ENCODE peak calls at places on chromosomes 13 and 19, in five cellular contexts. B is psoas muscle, R is choroid plexus epithelial cell, G is astrocyte of the spinal cord, X is upper lobe of right lung. E is an unnamed sample.

GRCh38 chr19:15934332-15935078 is at the start of gene CYP4F11:
- DNase-seq in B (peak), R (no peak), G (no peak), X (peak), E (no peak)

GRCh38 chr13:36432106-36432544 is at the start of gene CCNA1:
- DNase-seq in B (peak), R (peak), G (no peak), X (peak), E (no peak)

GRCh38 chr19:54674021-54674617 is 11.3 kb downstream of the LILRB4 start:
- DNase-seq in B (no peak), R (peak), G (no peak), X (no peak), E (peak)

GRCh38 chr13:70432276-70432805 is 324.1 kb upstream of the KLHL1 start:
- DNase-seq in B (no peak), R (no peak), G (no peak), X (no peak), E (no peak)

GRCh38 chr13:56247692-56248091 is 893.0 kb upstream of the PRR20A start:
- DNase-seq in B (no peak), R (no peak), G (no peak), X (no peak), E (no peak)

GRCh38 chr19:55877211-55877610 is 40.9 kb downstream of the NLRP4 start:
- DNase-seq in B (no peak), R (no peak), G (no peak), X (peak), E (no peak)

GRCh38 chr13:63501702-63502101 is 2086.1 kb upstream of the PCDH20 start:
- DNase-seq in B (no peak), R (peak), G (peak), X (no peak), E (no peak)

GRCh38 chr13:98216135-98216565 is 39.1 kb upstream of the RNF113B start:
- DNase-seq in B (peak), R (peak), G (peak), X (no peak), E (peak)

GRCh38 chr13:110347535-110348308 is 40.6 kb downstream of the COL4A2 start:
- DNase-seq in B (peak), R (peak), G (peak), X (no peak), E (peak)

GRCh38 chr13:93477238-93477637 is 250.6 kb downstream of the GPC6 start:
- DNase-seq in B (no peak), R (peak), G (no peak), X (no peak), E (peak)

GRCh38 chr13:110960219-110960618 is 45.4 kb upstream of the ANKRD10 start:
- DNase-seq in B (no peak), R (no peak), G (no peak), X (no peak), E (no peak)

GRCh38 chr13:42364613-42365000 is 92.7 kb downstream of the AKAP11 start:
- DNase-seq in B (no peak), R (peak), G (peak), X (no peak), E (no peak)

GRCh38 chr13:89407357-89407756 is 1736.2 kb downstream of the SLITRK5 start:
- DNase-seq in B (no peak), R (peak), G (peak), X (no peak), E (no peak)

GRCh38 chr19:437027-437426 is 23.8 kb downstream of the SHC2 start:
- DNase-seq in B (no peak), R (no peak), G (no peak), X (no peak), E (no peak)

GRCh38 chr19:2650515-2650914 is 52.0 kb downstream of the GNG7 start:
- DNase-seq in B (no peak), R (no peak), G (no peak), X (no peak), E (no peak)

GRCh38 chr19:7705387-7706187 is 3.7 kb upstream of the FCER2 start:
- DNase-seq in B (no peak), R (no peak), G (no peak), X (peak), E (no peak)

GRCh38 chr19:18424122-18424889 is 5.1 kb downstream of the SSBP4 start:
- DNase-seq in B (no peak), R (no peak), G (no peak), X (no peak), E (no peak)
- TF ChIP-seq CTCF in B (no peak), R (no peak), G (no peak), X (no peak), E (no peak)

GRCh38 chr19:48738557-48739399 is 1.6 kb downstream of the RASIP1 start:
- DNase-seq in B (peak), R (peak), G (peak), X (peak), E (peak)
- TF ChIP-seq CTCF in B (peak), R (peak), G (peak), X (peak), E (no peak)

GRCh38 chr19:38252385-38252784 is 3.8 kb downstream of the PPP1R14A start:
- DNase-seq in B (no peak), R (no peak), G (no peak), X (no peak), E (no peak)
- TF ChIP-seq CTCF in B (no peak), R (no peak), G (no peak), X (no peak), E (no peak)

GRCh38 chr19:35247526-35248309 is 1.1 kb upstream of the LSR start:
- DNase-seq in B (peak), R (no peak), G (no peak), X (peak), E (no peak)
- TF ChIP-seq CTCF in B (peak), R (no peak), G (peak), X (peak), E (no peak)